ENCODE peak calls at places on chromosomes 5 and 9, in eight cellular contexts. Z, S, P, U, K, Y, Q and L are unnamed samples.

GRCh38 chr5:67511911-67512310 is 315.3 kb upstream of the CD180 start:
- DNase-seq in Z (no peak), S (no peak), P (no peak), U (no peak), K (no peak), Y (no peak), Q (no peak), L (no peak)

GRCh38 chr5:41371741-41372140 is 138.7 kb downstream of the PLCXD3 start:
- DNase-seq in Z (no peak), S (no peak), P (no peak), U (no peak), K (peak; percentile 82), Y (no peak), Q (no peak), L (no peak)

GRCh38 chr5:1724822-1725602 is 74.6 kb downstream of the MRPL36 start:
- DNase-seq in Z (no peak), S (no peak), P (no peak), U (no peak), K (no peak), Y (no peak), Q (peak; percentile 64), L (peak; percentile 57)

GRCh38 chr9:99474186-99474585 is 252.1 kb downstream of the SEC61B start:
- DNase-seq in Z (no peak), S (no peak), P (no peak), U (no peak), K (peak; percentile 5), Y (no peak), Q (no peak), L (no peak)

GRCh38 chr9:127762111-127762676 is 16.3 kb downstream of the SH2D3C start:
- DNase-seq in Z (no peak), S (no peak), P (no peak), U (no peak), K (no peak), Y (no peak), Q (no peak), L (no peak)

GRCh38 chr5:116732591-116732990 is 158.0 kb upstream of the SEMA6A start:
- DNase-seq in Z (no peak), S (no peak), P (no peak), U (no peak), K (no peak), Y (no peak), Q (no peak), L (no peak)

GRCh38 chr5:122183795-122184185 is 54.4 kb downstream of the ZNF474 start:
- DNase-seq in Z (no peak), S (no peak), P (no peak), U (no peak), K (no peak), Y (no peak), Q (no peak), L (no peak)

GRCh38 chr5:73096239-73096575 is 24.2 kb upstream of the TMEM171 start:
- DNase-seq in Z (no peak), S (no peak), P (no peak), U (no peak), K (no peak), Y (no peak), Q (no peak), L (no peak)

GRCh38 chr9:137273616-137274320 is 3.8 kb upstream of the TOR4A start:
- DNase-seq in Z (peak; percentile 44), S (no peak), P (no peak), U (no peak), K (no peak), Y (no peak), Q (peak; percentile 60), L (no peak)

GRCh38 chr9:93572636-93573035 is 3.7 kb upstream of the PHF2 start:
- DNase-seq in Z (no peak), S (no peak), P (no peak), U (no peak), K (no peak), Y (no peak), Q (no peak), L (no peak)

GRCh38 chr5:43940562-43940961 is 337.6 kb downstream of the NNT start:
- DNase-seq in Z (no peak), S (no peak), P (no peak), U (no peak), K (no peak), Y (no peak), Q (no peak), L (no peak)

GRCh38 chr5:173477320-173478055 is 139.0 kb downstream of the BOD1 start:
- DNase-seq in Z (no peak), S (no peak), P (no peak), U (no peak), K (peak; percentile 88), Y (no peak), Q (no peak), L (no peak)

GRCh38 chr9:86614871-86615849 is 260.9 kb upstream of the TUT7 start:
- DNase-seq in Z (no peak), S (no peak), P (peak; percentile 17), U (no peak), K (peak; percentile 12), Y (peak; percentile 11), Q (no peak), L (no peak)

GRCh38 chr9:69502671-69503301 is 169.4 kb downstream of the APBA1 start:
- DNase-seq in Z (no peak), S (no peak), P (no peak), U (no peak), K (peak; percentile 49), Y (no peak), Q (no peak), L (no peak)

GRCh38 chr9:125375820-125376219 is 114.2 kb downstream of the GAPVD1 start:
- DNase-seq in Z (no peak), S (no peak), P (no peak), U (no peak), K (no peak), Y (no peak), Q (no peak), L (no peak)

GRCh38 chr9:91421022-91421765 is 2.4 kb downstream of the NFIL3 start:
- DNase-seq in Z (peak; percentile 51), S (no peak), P (peak; percentile 36), U (no peak), K (no peak), Y (no peak), Q (peak; percentile 80), L (no peak)

GRCh38 chr5:87195104-87195581 is 72.5 kb upstream of the RASA1 start:
- DNase-seq in Z (no peak), S (no peak), P (peak; percentile 34), U (no peak), K (peak; percentile 82), Y (no peak), Q (no peak), L (no peak)

GRCh38 chr5:93151121-93151520 is 429.9 kb downstream of the NR2F1-AS1 start:
- DNase-seq in Z (no peak), S (no peak), P (no peak), U (no peak), K (peak; percentile 42), Y (no peak), Q (no peak), L (no peak)

GRCh38 chr5:135596788-135597187 is 18.0 kb upstream of the CXCL14 start:
- DNase-seq in Z (no peak), S (no peak), P (no peak), U (no peak), K (no peak), Y (no peak), Q (no peak), L (no peak)

GRCh38 chr9:122346478-122347347 is 24.1 kb upstream of the PTGS1 start:
- DNase-seq in Z (peak; percentile 38), S (no peak), P (no peak), U (no peak), K (no peak), Y (no peak), Q (peak; percentile 85), L (peak; percentile 20)

GRCh38 chr5:163612358-163613149 is 107.1 kb downstream of the MAT2B start:
- DNase-seq in Z (no peak), S (no peak), P (no peak), U (no peak), K (no peak), Y (no peak), Q (no peak), L (no peak)

GRCh38 chr9:125984461-125984860 is 237.3 kb downstream of the PBX3 start:
- DNase-seq in Z (no peak), S (no peak), P (no peak), U (no peak), K (no peak), Y (no peak), Q (peak; percentile 37), L (no peak)

GRCh38 chr5:56313004-56313531 is 79.9 kb upstream of the ANKRD55 start:
- DNase-seq in Z (no peak), S (no peak), P (no peak), U (no peak), K (no peak), Y (no peak), Q (no peak), L (no peak)

GRCh38 chr5:52498607-52499006 is 289.1 kb upstream of the ITGA1 start:
- DNase-seq in Z (no peak), S (no peak), P (no peak), U (no peak), K (no peak), Y (no peak), Q (no peak), L (no peak)

GRCh38 chr9:99807276-99807852 is 14.3 kb upstream of the NR4A3 start:
- DNase-seq in Z (peak; percentile 63), S (no peak), P (peak; percentile 69), U (peak; percentile 43), K (peak; percentile 32), Y (peak; percentile 61), Q (peak; percentile 63), L (peak; percentile 68)

GRCh38 chr9:13568446-13568845 is 289.0 kb upstream of the MPDZ start:
- DNase-seq in Z (no peak), S (no peak), P (no peak), U (no peak), K (peak; percentile 37), Y (no peak), Q (no peak), L (no peak)

GRCh38 chr5:143860211-143860610 is 48.2 kb downstream of the HMHB1 start:
- DNase-seq in Z (no peak), S (no peak), P (peak; percentile 12), U (no peak), K (no peak), Y (no peak), Q (no peak), L (no peak)

GRCh38 chr5:142014911-142015584 is 2.2 kb upstream of the GNPDA1 start:
- DNase-seq in Z (no peak), S (no peak), P (peak; percentile 58), U (peak; percentile 35), K (peak; percentile 68), Y (peak; percentile 63), Q (no peak), L (peak; percentile 46)

GRCh38 chr9:19875291-19875910 is 86.6 kb upstream of the SLC24A2 start:
- DNase-seq in Z (no peak), S (no peak), P (no peak), U (no peak), K (no peak), Y (no peak), Q (no peak), L (no peak)

GRCh38 chr5:20514145-20514544 is 526.1 kb upstream of the CDH18 start:
- DNase-seq in Z (no peak), S (no peak), P (no peak), U (no peak), K (peak; percentile 5), Y (no peak), Q (no peak), L (no peak)

GRCh38 chr5:120155873-120156272 is 308.2 kb upstream of the PRR16 start:
- DNase-seq in Z (no peak), S (no peak), P (no peak), U (no peak), K (no peak), Y (no peak), Q (no peak), L (no peak)

GRCh38 chr5:151063136-151063544 is 17.7 kb downstream of the TNIP1 start:
- DNase-seq in Z (no peak), S (no peak), P (no peak), U (no peak), K (peak; percentile 86), Y (no peak), Q (no peak), L (no peak)

GRCh38 chr5:32942225-32942989 is 231.3 kb downstream of the NPR3 start:
- DNase-seq in Z (no peak), S (peak; percentile 9), P (peak; percentile 30), U (no peak), K (no peak), Y (peak; percentile 8), Q (no peak), L (no peak)

GRCh38 chr9:109286571-109286977 is 34.3 kb downstream of the EPB41L4B start:
- DNase-seq in Z (no peak), S (no peak), P (no peak), U (no peak), K (peak; percentile 88), Y (no peak), Q (no peak), L (no peak)